ENCODE peak calls at places on chromosomes 6 and 20, in five cellular contexts. One of them, this sample, is unnamed.

GRCh38 chr20:9407805-9408421 is 106.5 kb upstream of the LAMP5 start:
- DNase-seq in transverse colon: peak
- DNase-seq in fibroblast of the aortic adventitia: peak
- DNase-seq in IMR-90: peak
- DNase-seq in ovary: peak
- DNase-seq in this sample: peak

GRCh38 chr20:51312480-51312783 is 230.1 kb downstream of the NFATC2 start:
- DNase-seq in transverse colon: no peak
- DNase-seq in fibroblast of the aortic adventitia: no peak
- DNase-seq in IMR-90: no peak
- DNase-seq in ovary: no peak
- DNase-seq in this sample: no peak

GRCh38 chr6:46781478-46782378 is 11.5 kb upstream of the MEP1A start:
- DNase-seq in transverse colon: peak
- DNase-seq in fibroblast of the aortic adventitia: peak
- DNase-seq in IMR-90: peak
- DNase-seq in ovary: peak
- DNase-seq in this sample: peak

GRCh38 chr6:169158750-169159149 is 94.9 kb downstream of the THBS2 start:
- DNase-seq in transverse colon: no peak
- DNase-seq in fibroblast of the aortic adventitia: peak
- DNase-seq in IMR-90: peak
- DNase-seq in ovary: peak
- DNase-seq in this sample: no peak

GRCh38 chr6:7463785-7464184 is 74.2 kb downstream of the RIOK1 start:
- DNase-seq in transverse colon: peak
- DNase-seq in fibroblast of the aortic adventitia: peak
- DNase-seq in IMR-90: peak
- DNase-seq in ovary: no peak
- DNase-seq in this sample: no peak

GRCh38 chr20:57434390-57434700 is 43.1 kb downstream of the RBM38 start:
- DNase-seq in transverse colon: no peak
- DNase-seq in fibroblast of the aortic adventitia: no peak
- DNase-seq in IMR-90: no peak
- DNase-seq in ovary: no peak
- DNase-seq in this sample: no peak

GRCh38 chr6:154289818-154290508 is 66.6 kb downstream of the IPCEF1 start:
- DNase-seq in transverse colon: no peak
- DNase-seq in fibroblast of the aortic adventitia: no peak
- DNase-seq in IMR-90: no peak
- DNase-seq in ovary: no peak
- DNase-seq in this sample: no peak

GRCh38 chr6:55758156-55758942 is 117.0 kb downstream of the BMP5 start:
- DNase-seq in transverse colon: no peak
- DNase-seq in fibroblast of the aortic adventitia: peak
- DNase-seq in IMR-90: peak
- DNase-seq in ovary: no peak
- DNase-seq in this sample: no peak

GRCh38 chr20:17859616-17860232 is 108.9 kb downstream of the SNX5 start:
- DNase-seq in transverse colon: no peak
- DNase-seq in fibroblast of the aortic adventitia: no peak
- DNase-seq in IMR-90: no peak
- DNase-seq in ovary: no peak
- DNase-seq in this sample: no peak

DNA sequence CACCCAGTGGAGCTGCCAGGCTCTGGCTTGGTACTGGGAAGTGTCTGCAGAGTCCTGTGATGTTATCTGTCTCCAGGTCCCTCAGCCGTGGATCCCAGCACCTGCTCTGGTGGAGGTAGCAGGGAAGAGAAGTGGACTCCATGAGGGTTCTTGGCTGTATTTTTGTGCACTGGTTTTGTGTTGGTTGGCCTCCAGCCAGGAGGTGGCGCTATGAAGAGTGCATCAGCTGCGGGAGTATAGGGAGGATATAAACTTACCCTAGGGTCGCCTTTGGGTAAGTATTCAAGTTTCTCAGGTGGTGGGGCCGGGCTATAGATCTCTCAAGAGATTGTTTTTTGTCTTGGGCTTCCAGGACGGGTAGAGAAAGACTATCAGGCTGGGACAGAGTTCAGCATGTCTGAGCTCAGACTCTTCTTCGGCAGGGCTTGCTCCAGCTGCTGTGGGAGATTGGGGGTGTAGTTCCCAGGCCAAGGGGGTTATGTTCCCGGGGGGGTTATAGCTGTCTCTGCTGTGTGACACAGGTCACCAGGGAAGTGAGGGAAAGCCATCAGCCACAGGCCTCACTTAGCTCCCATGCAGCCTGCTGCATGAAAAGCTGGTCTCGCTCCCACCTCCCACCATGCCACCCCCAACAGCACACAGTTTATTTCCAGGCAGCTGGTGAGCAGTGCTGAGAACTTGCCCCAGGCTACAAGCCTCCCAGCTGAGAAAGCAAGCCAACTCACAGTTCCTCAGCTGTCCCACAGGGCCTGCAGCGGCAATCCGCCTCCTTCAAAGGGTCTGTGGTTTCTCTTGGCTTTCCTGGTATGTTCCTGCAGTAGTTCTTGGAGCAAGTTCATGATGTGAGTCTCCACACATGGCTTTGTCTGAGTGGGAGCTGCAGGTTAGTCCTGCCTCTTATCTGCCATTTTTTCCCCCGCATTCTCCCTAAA is 115.7 kb downstream of the AIG1 start:
- DNase-seq in transverse colon: no peak
- DNase-seq in fibroblast of the aortic adventitia: peak
- DNase-seq in IMR-90: peak
- DNase-seq in ovary: no peak
- DNase-seq in this sample: peak
- TF ChIP-seq CTCF in transverse colon: no peak
- TF ChIP-seq CTCF in fibroblast of the aortic adventitia: peak
- TF ChIP-seq CTCF in IMR-90: no peak
- TF ChIP-seq CTCF in ovary: no peak
- TF ChIP-seq CTCF in this sample: peak

GRCh38 chr6:150741633-150742200 is 123.8 kb upstream of the MTHFD1L start:
- DNase-seq in transverse colon: no peak
- DNase-seq in fibroblast of the aortic adventitia: no peak
- DNase-seq in IMR-90: no peak
- DNase-seq in ovary: no peak
- DNase-seq in this sample: no peak
- TF ChIP-seq CTCF in transverse colon: peak
- TF ChIP-seq CTCF in fibroblast of the aortic adventitia: peak
- TF ChIP-seq CTCF in IMR-90: no peak
- TF ChIP-seq CTCF in ovary: no peak
- TF ChIP-seq CTCF in this sample: peak

DNA sequence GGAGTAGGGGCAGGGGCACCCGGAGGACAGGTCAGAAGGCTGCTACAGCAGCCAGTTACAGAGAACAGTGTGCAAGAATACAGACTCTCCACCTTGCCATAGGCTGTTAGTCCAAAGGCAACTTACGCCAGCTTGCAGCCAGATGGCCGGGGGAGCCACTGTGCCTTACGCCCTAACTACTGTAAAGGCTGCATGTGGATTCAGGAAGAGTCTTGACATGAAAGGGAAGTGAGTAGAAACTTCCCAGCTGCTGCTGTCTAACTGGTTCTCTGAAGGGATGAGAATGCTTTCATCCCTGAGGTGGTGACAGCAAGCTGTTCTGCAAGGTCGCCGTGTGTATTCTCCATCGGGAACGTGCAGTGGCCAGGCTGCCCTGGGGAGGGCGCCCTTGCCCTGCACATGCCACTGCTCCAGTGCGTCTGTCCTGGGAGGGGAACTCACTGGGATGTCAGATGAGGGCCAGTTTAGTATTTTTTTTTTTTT is 46.1 kb downstream of the LYRM4 start:
- DNase-seq in transverse colon: peak
- DNase-seq in fibroblast of the aortic adventitia: peak
- DNase-seq in IMR-90: peak
- DNase-seq in ovary: no peak
- DNase-seq in this sample: peak
- TF ChIP-seq CTCF in transverse colon: peak
- TF ChIP-seq CTCF in fibroblast of the aortic adventitia: peak
- TF ChIP-seq CTCF in IMR-90: peak
- TF ChIP-seq CTCF in ovary: no peak
- TF ChIP-seq CTCF in this sample: peak

GRCh38 chr6:11123978-11124377 is 12.5 kb upstream of the ERVFRD-1 start:
- DNase-seq in transverse colon: no peak
- DNase-seq in fibroblast of the aortic adventitia: no peak
- DNase-seq in IMR-90: no peak
- DNase-seq in ovary: no peak
- DNase-seq in this sample: no peak
- TF ChIP-seq CTCF in transverse colon: no peak
- TF ChIP-seq CTCF in fibroblast of the aortic adventitia: peak
- TF ChIP-seq CTCF in IMR-90: no peak
- TF ChIP-seq CTCF in ovary: no peak
- TF ChIP-seq CTCF in this sample: peak

GRCh38 chr6:33277663-33278391 is 904 bp downstream of the B3GALT4 start:
- DNase-seq in transverse colon: peak
- DNase-seq in fibroblast of the aortic adventitia: no peak
- DNase-seq in IMR-90: no peak
- DNase-seq in ovary: no peak
- DNase-seq in this sample: no peak
- TF ChIP-seq CTCF in transverse colon: no peak
- TF ChIP-seq CTCF in fibroblast of the aortic adventitia: no peak
- TF ChIP-seq CTCF in IMR-90: peak
- TF ChIP-seq CTCF in ovary: no peak
- TF ChIP-seq CTCF in this sample: no peak

This sample was measured in BE2C.